ENCODE peak calls at places on chromosome 17, in seven cellular contexts. F is NCI-H460; C is iPS DF 19.7; Q is NCI-H2081; D is stimulated activated CD8-positive, alpha-beta memory T cell treated with anti-CD3 and anti-CD28 coated beads, Interleukin-7, amount 100 ng/mL, for 1 hour; P is lower leg skin; O is T-helper 1 cell. H is an unnamed sample.

GRCh38 chr17:51120357-51120738 is 320 bp downstream of the SPAG9 start:
- DNase-seq in F (no peak), C (no peak), Q (peak; percentile 62), D (no peak), P (no peak), O (peak; percentile 44), H (no peak)

GRCh38 chr17:30235386-30236296 is at the start of gene SLC6A4:
- DNase-seq in F (no peak), C (no peak), Q (no peak), D (no peak), P (no peak), O (no peak), H (no peak)

GRCh38 chr17:78935419-78936323 is 10.5 kb upstream of the TIMP2 start:
- DNase-seq in F (no peak), C (no peak), Q (no peak), D (no peak), P (peak; percentile 73), O (no peak), H (peak; percentile 71)

GRCh38 chr17:57662644-57663308 is 82.3 kb downstream of the CCDC182 start:
- DNase-seq in F (peak; percentile 88), C (peak; percentile 72), Q (peak; percentile 94), D (no peak), P (peak; percentile 87), O (peak; percentile 15), H (peak; percentile 95)

GRCh38 chr17:29347831-29348281 is 42.3 kb upstream of the TAOK1 start:
- DNase-seq in F (no peak), C (no peak), Q (no peak), D (no peak), P (no peak), O (no peak), H (no peak)

GRCh38 chr17:50815400-50815799 is 20.0 kb upstream of the WFIKKN2 start:
- DNase-seq in F (no peak), C (no peak), Q (no peak), D (no peak), P (no peak), O (no peak), H (no peak)

GRCh38 chr17:71329310-71330098 is 791.3 kb upstream of the SOX9 start:
- DNase-seq in F (no peak), C (no peak), Q (no peak), D (no peak), P (no peak), O (no peak), H (no peak)

GRCh38 chr17:22374741-22375140 is 682.4 kb downstream of the KCNJ18 start:
- DNase-seq in F (no peak), C (no peak), Q (no peak), D (no peak), P (no peak), O (no peak), H (no peak)

GRCh38 chr17:27463235-27463677 is 7.0 kb downstream of the KSR1 start:
- DNase-seq in F (no peak), C (no peak), Q (no peak), D (no peak), P (no peak), O (no peak), H (no peak)

GRCh38 chr17:76191891-76192290 is 48.4 kb downstream of the RNF157 start:
- DNase-seq in F (no peak), C (no peak), Q (no peak), D (no peak), P (no peak), O (peak; percentile 33), H (no peak)

GRCh38 chr17:77641718-77642117 is 316.8 kb upstream of the TNRC6C start:
- DNase-seq in F (no peak), C (no peak), Q (no peak), D (no peak), P (no peak), O (no peak), H (no peak)

GRCh38 chr17:4541328-4542002 is 13.7 kb downstream of the MYBBP1A start:
- DNase-seq in F (no peak), C (no peak), Q (no peak), D (no peak), P (no peak), O (no peak), H (no peak)

GRCh38 chr17:42517516-42517915 is 18.5 kb upstream of the NAGLU start:
- DNase-seq in F (peak; percentile 80), C (no peak), Q (peak; percentile 72), D (peak; percentile 74), P (peak; percentile 88), O (peak; percentile 61), H (peak; percentile 81)

GRCh38 chr17:82939213-82940030 is 99.6 kb upstream of the ZNF750 start:
- DNase-seq in F (no peak), C (no peak), Q (no peak), D (no peak), P (no peak), O (no peak), H (no peak)

GRCh38 chr17:81418710-81419332 is 23.6 kb downstream of the BAHCC1 start:
- DNase-seq in F (no peak), C (no peak), Q (no peak), D (no peak), P (no peak), O (no peak), H (no peak)

GRCh38 chr17:71740866-71741265 is 380.0 kb upstream of the SOX9 start:
- DNase-seq in F (no peak), C (no peak), Q (no peak), D (no peak), P (no peak), O (no peak), H (no peak)

GRCh38 chr17:79836952-79837887 is 2.0 kb downstream of the CBX4 start:
- DNase-seq in F (peak; percentile 84), C (no peak), Q (peak; percentile 68), D (no peak), P (peak; percentile 60), O (no peak), H (peak; percentile 78)

GRCh38 chr17:56835259-56835575 is 1.3 kb downstream of the DGKE start:
- DNase-seq in F (no peak), C (no peak), Q (no peak), D (no peak), P (no peak), O (no peak), H (no peak)

GRCh38 chr17:34542700-34543336 is 36.6 kb upstream of the TMEM132E start:
- DNase-seq in F (peak; percentile 21), C (no peak), Q (no peak), D (peak; percentile 19), P (peak; percentile 21), O (peak; percentile 23), H (no peak)

GRCh38 chr17:78040561-78041400 is 82.3 kb downstream of the TNRC6C start:
- DNase-seq in F (no peak), C (no peak), Q (peak; percentile 88), D (no peak), P (peak; percentile 34), O (peak; percentile 23), H (peak; percentile 83)

GRCh38 chr17:34220776-34221390 is 34.2 kb upstream of the CCL2 start:
- DNase-seq in F (no peak), C (no peak), Q (no peak), D (no peak), P (no peak), O (no peak), H (no peak)

GRCh38 chr17:80625627-80626026 is 81.0 kb downstream of the RPTOR start:
- DNase-seq in F (no peak), C (no peak), Q (no peak), D (no peak), P (no peak), O (no peak), H (no peak)

GRCh38 chr17:65515959-65516948 is 45.2 kb downstream of the AXIN2 start:
- DNase-seq in F (no peak), C (no peak), Q (peak; percentile 41), D (no peak), P (no peak), O (no peak), H (no peak)

GRCh38 chr17:81683208-81683583 is 401 bp downstream of the ARL16 start:
- DNase-seq in F (no peak), C (no peak), Q (peak; percentile 56), D (no peak), P (no peak), O (no peak), H (no peak)

GRCh38 chr17:77489898-77490265 is 349.1 kb downstream of the SEC14L1 start:
- DNase-seq in F (no peak), C (no peak), Q (no peak), D (no peak), P (peak; percentile 54), O (no peak), H (peak; percentile 91)

GRCh38 chr17:7467498-7467897 is 11.9 kb downstream of the ZBTB4 start:
- DNase-seq in F (no peak), C (no peak), Q (no peak), D (no peak), P (no peak), O (no peak), H (no peak)

GRCh38 chr17:38549285-38549684 is 56.5 kb downstream of the SRCIN1 start:
- DNase-seq in F (no peak), C (no peak), Q (no peak), D (no peak), P (no peak), O (no peak), H (no peak)

GRCh38 chr17:888998-889401 is 90.6 kb downstream of the NXN start:
- DNase-seq in F (no peak), C (no peak), Q (no peak), D (no peak), P (no peak), O (no peak), H (no peak)

GRCh38 chr17:55607736-55608341 is 96.6 kb upstream of the SMIM36 start:
- DNase-seq in F (peak; percentile 25), C (no peak), Q (peak; percentile 12), D (no peak), P (peak; percentile 24), O (no peak), H (no peak)

GRCh38 chr17:32261521-32261792 is 4.2 kb upstream of the RHBDL3 start:
- DNase-seq in F (no peak), C (no peak), Q (no peak), D (no peak), P (no peak), O (no peak), H (no peak)

GRCh38 chr17:1040216-1040600 is 43.3 kb downstream of the TIMM22 start:
- DNase-seq in F (no peak), C (no peak), Q (no peak), D (no peak), P (no peak), O (no peak), H (no peak)

GRCh38 chr17:1485311-1485747 is 7.2 kb downstream of the MYO1C start:
- DNase-seq in F (no peak), C (no peak), Q (no peak), D (no peak), P (no peak), O (peak; percentile 44), H (no peak)

GRCh38 chr17:83062818-83063671 is 16.4 kb upstream of the METRNL start:
- DNase-seq in F (no peak), C (no peak), Q (no peak), D (no peak), P (peak; percentile 17), O (peak; percentile 1), H (no peak)

GRCh38 chr17:16935786-16936185 is 36.1 kb downstream of the TNFRSF13B start:
- DNase-seq in F (no peak), C (no peak), Q (no peak), D (no peak), P (no peak), O (no peak), H (no peak)

GRCh38 chr17:2158011-2158410 is 103.1 kb downstream of the HIC1 start:
- DNase-seq in F (no peak), C (no peak), Q (no peak), D (no peak), P (peak; percentile 65), O (no peak), H (no peak)

GRCh38 chr17:76074390-76075363 is at the start of gene GALR2:
- DNase-seq in F (no peak), C (no peak), Q (no peak), D (no peak), P (no peak), O (no peak), H (no peak)

GRCh38 chr17:44128383-44128782 is 4.9 kb upstream of the HDAC5 start:
- DNase-seq in F (no peak), C (no peak), Q (no peak), D (no peak), P (no peak), O (no peak), H (no peak)

H was measured in gastrocnemius medialis.